ENCODE peak calls at places on chromosome 18, in four cellular contexts. D is IMR-90, Q is neuronal stem cell, N is fibroblast of lung. F is an unnamed sample. For H3K9me3 and H3K4me1, the result is how much of the 10 kb centered on the place peaks cover.

GRCh38 chr18:32760391-32760790 is 12.4 kb downstream of the KLHL14 start:
- DNase-seq in N (no peak), Q (no peak), D (no peak), F (no peak)

GRCh38 chr18:64405161-64405560 is 256.3 kb upstream of the LINC00305 start:
- DNase-seq in N (peak), D (peak), Q (no peak), F (no peak)

GRCh38 chr18:64518191-64518590 is 369.3 kb upstream of the LINC00305 start:
- DNase-seq in Q (no peak), D (no peak), N (no peak), F (no peak)

GRCh38 chr18:7566244-7566586 is 901 bp upstream of the PTPRM start:
- DNase-seq in Q (no peak), N (peak), D (no peak), F (no peak)

GRCh38 chr18:24727685-24728084 is 267.2 kb downstream of the HRH4 start:
- DNase-seq in Q (no peak), D (no peak), N (no peak), F (no peak)

GRCh38 chr18:53551868-53552426 is 672.5 kb downstream of the MBD2 start:
- DNase-seq in N (no peak), Q (no peak), D (no peak), F (no peak)

GRCh38 chr18:24466766-24467165 is 6.3 kb downstream of the HRH4 start:
- DNase-seq in Q (no peak), D (no peak), N (no peak), F (no peak)

GRCh38 chr18:25038261-25038660 is 313.7 kb downstream of the ZNF521 start:
- DNase-seq in Q (peak), N (no peak), D (no peak), F (no peak)

GRCh38 chr18:54183390-54183789 is 41.1 kb downstream of the MBD2 start:
- DNase-seq in Q (no peak), D (no peak), N (no peak), F (no peak)

GRCh38 chr18:51051105-51051712 is 21.2 kb downstream of the SMAD4 start:
- DNase-seq in N (peak), D (peak), Q (peak), F (no peak)

GRCh38 chr18:568731-569130 is 11.4 kb upstream of the CETN1 start:
- DNase-seq in N (no peak), D (no peak), Q (no peak), F (no peak)

GRCh38 chr18:28198588-28198987 is 21.7 kb upstream of the CDH2 start:
- DNase-seq in N (no peak), Q (no peak), D (no peak), F (no peak)

GRCh38 chr18:79690071-79690470 is 10.5 kb downstream of the CTDP1 start:
- DNase-seq in N (no peak), Q (no peak), D (no peak), F (no peak)

GRCh38 chr18:12574494-12575185 is 83.3 kb downstream of the SPIRE1 start:
- DNase-seq in Q (no peak), D (peak), N (peak), F (no peak)

GRCh38 chr18:11323359-11323819 is 174.0 kb upstream of the PIEZO2 start:
- DNase-seq in N (peak), Q (no peak), D (peak), F (no peak)

GRCh38 chr18:79755496-79756142 is 42.1 kb upstream of the KCNG2 start:
- DNase-seq in Q (no peak), D (no peak), N (no peak), F (no peak)

GRCh38 chr18:41871229-41872000 is 83.6 kb upstream of the PIK3C3 start:
- DNase-seq in N (no peak), D (no peak), Q (no peak), F (no peak)

GRCh38 chr18:62341423-62341920 is 16.4 kb downstream of the TNFRSF11A start:
- DNase-seq in N (no peak), D (no peak), Q (no peak), F (no peak)

GRCh38 chr18:44682181-44682870 is 1.6 kb downstream of the SETBP1 start:
- DNase-seq in D (no peak), N (no peak), Q (peak), F (no peak)

GRCh38 chr18:51498085-51498855 is 300.8 kb upstream of the MEX3C start:
- DNase-seq in D (no peak), N (no peak), Q (no peak), F (no peak)

GRCh38 chr18:34222025-34222395 is 2.7 kb downstream of the NOL4 start:
- DNase-seq in Q (no peak), N (no peak), D (no peak), F (no peak)

GRCh38 chr18:52236134-52236533 is 103.9 kb upstream of the DCC start:
- DNase-seq in D (no peak), Q (no peak), N (peak), F (no peak)

GRCh38 chr18:48292787-48293409 is 116.3 kb downstream of the ZBTB7C start:
- DNase-seq in Q (no peak), D (no peak), N (no peak), F (no peak)

GRCh38 chr18:44325903-44326650 is 354.6 kb upstream of the SETBP1 start:
- DNase-seq in D (peak), Q (peak), N (peak), F (peak)

GRCh38 chr18:74050807-74051206 is 96.8 kb downstream of the FBXO15 start:
- DNase-seq in N (no peak), Q (no peak), D (no peak), F (no peak)

GRCh38 chr18:48137354-48138208 is 207.1 kb upstream of the SMAD2 start:
- DNase-seq in N (no peak), Q (no peak), D (no peak), F (no peak)

GRCh38 chr18:39624934-39625333 is 2059.3 kb upstream of the CELF4 start:
- DNase-seq in D (peak), Q (no peak), N (peak), F (no peak)

GRCh38 chr18:49206717-49207116 is 253.7 kb downstream of the DYM start:
- DNase-seq in N (peak), Q (no peak), D (peak), F (no peak)

GRCh38 chr18:32612651-32613050 is 142.0 kb upstream of the GAREM1 start:
- DNase-seq in N (peak), Q (no peak), D (no peak), F (no peak)

GRCh38 chr18:49026501-49027378 is 76.0 kb upstream of the SMAD7 start:
- DNase-seq in Q (no peak), D (no peak), N (no peak), F (no peak)

DNA sequence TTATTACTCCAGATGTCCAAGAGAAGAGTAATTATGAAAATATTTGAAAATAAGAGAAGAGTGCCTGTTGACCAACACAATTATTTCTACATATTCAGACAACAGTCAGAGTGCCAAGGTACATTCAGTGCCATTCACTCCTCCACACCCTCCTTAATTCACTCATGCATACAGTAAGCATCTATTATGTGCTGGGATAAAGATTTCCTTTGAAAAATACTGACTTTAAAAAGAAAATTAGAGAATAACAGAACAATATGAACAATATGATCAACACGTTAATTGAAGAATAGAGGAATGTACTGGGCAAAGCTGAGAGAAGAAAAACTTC is 203.6 kb downstream of the L3MBTL4 start:
- DNase-seq in Q (no peak), D (no peak), N (no peak), F (no peak)
- H3K27ac ChIP-seq in Q (no peak), D (no peak), N (no peak), F (no peak)

GRCh38 chr18:71994273-71994672 is 549.9 kb downstream of the CBLN2 start:
- DNase-seq in N (no peak), Q (no peak), D (no peak), F (no peak)

GRCh38 chr18:71995895-71996443 is 548.2 kb downstream of the CBLN2 start:
- DNase-seq in Q (no peak), N (no peak), D (no peak), F (no peak)

DNA sequence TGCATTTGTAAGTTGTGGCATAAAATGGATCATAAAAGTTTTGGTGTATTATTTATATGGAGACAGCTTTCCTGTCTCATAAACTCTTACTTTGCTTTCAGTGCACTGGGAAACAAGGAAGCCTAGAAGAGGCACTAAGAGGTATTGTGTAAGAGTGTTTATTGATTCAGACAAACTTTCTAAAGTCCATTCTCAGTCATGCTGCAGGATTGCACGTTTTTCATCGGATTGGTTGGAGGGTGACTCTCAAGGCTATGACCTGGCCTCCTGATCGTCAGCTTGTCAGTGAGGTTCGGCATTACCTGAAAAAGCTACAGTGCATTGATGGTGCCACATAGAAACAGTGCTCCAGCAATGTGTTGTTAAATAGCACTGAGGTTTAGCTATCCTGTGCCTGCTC is 545.6 kb downstream of the CBLN2 start:
- DNase-seq in D (no peak), Q (no peak), N (no peak), F (no peak)
- H3K9me3 ChIP-seq in D (under half), Q (under half), N (under half), F (under half)

GRCh38 chr18:58544616-58545337 is 84.1 kb downstream of the ALPK2 start:
- DNase-seq in N (peak), Q (no peak), D (no peak), F (no peak)
- H3K4me1 ChIP-seq in N (under half), Q (under half), D (under half), F (under half)

DNA sequence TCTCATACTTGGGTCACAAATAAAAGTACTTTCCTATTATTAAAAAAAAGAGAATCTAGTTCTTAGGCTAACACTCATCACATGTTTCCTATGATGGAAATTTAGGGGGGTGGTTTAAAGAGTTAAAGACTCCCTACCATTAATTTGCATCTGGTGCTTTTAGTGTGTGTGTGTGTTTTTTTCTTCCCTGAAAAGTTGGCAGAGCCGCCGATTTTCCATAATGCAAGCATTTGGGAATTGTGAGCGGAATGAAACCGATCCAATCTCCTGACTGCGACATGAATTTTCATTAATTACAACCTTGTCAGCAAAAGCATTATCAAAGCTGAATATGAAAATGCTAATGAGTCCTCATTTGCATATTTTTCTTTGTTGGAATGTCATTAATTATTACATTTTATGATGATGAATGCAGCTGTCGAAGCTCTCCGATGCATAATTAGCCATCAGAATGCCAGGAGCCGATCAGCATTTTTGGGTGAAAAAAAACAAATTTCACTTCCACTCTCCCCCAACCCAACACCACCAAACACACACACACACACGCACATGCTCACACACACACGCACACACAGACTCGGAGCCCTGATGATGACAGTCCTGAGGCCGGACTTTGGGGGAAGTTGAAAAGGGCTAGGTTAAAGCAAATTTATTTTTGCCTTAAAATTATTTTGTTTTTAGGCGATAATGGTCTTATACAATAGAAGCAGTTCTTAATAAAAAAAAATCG is 165.4 kb downstream of the TCF4 start:
- DNase-seq in Q (no peak), N (peak), D (peak), F (no peak)
- H3K27ac ChIP-seq in Q (no peak), N (peak), D (peak), F (no peak)

GRCh38 chr18:35256947-35257346 is 16.1 kb downstream of the ZNF397 start:
- DNase-seq in Q (no peak), N (no peak), D (no peak), F (no peak)

GRCh38 chr18:35253655-35254287 is 12.9 kb downstream of the ZNF397 start:
- DNase-seq in N (no peak), Q (no peak), D (no peak), F (no peak)

GRCh38 chr18:35247412-35248249 is 6.8 kb downstream of the ZNF397 start:
- DNase-seq in N (no peak), Q (no peak), D (no peak), F (no peak)

GRCh38 chr18:35248429-35248828 is 7.6 kb downstream of the ZNF397 start:
- DNase-seq in N (no peak), D (no peak), Q (no peak), F (no peak)

DNA sequence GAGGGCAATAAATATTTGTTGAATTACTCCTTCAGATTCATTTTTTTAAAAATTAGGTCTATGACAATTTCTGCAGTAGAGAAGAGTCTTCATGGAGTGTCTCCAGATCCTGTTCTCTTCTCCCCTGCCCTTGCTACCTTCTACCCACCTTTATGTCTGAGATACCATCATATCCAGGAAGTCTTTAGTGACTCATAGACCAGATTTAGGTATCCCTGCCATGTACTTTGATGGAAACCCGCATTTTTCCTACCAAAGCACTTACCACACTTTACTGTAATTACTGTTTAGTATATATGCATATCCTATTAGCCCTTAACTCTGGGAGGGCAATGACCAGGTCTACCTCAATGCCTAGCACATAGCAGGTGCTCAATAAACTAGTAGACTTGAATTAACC is 11.6 kb downstream of the ZNF397 start:
- DNase-seq in Q (no peak), N (no peak), D (no peak), F (no peak)
- H3K9me3 ChIP-seq in Q (under half), N (under half), D (under half), F (under half)

GRCh38 chr18:46013484-46014189 is 46.5 kb upstream of the EPG5 start:
- DNase-seq in Q (no peak), D (no peak), N (no peak), F (no peak)
- H3K4me1 ChIP-seq in Q (under half), D (under half), N (under half), F (under half)

DNA sequence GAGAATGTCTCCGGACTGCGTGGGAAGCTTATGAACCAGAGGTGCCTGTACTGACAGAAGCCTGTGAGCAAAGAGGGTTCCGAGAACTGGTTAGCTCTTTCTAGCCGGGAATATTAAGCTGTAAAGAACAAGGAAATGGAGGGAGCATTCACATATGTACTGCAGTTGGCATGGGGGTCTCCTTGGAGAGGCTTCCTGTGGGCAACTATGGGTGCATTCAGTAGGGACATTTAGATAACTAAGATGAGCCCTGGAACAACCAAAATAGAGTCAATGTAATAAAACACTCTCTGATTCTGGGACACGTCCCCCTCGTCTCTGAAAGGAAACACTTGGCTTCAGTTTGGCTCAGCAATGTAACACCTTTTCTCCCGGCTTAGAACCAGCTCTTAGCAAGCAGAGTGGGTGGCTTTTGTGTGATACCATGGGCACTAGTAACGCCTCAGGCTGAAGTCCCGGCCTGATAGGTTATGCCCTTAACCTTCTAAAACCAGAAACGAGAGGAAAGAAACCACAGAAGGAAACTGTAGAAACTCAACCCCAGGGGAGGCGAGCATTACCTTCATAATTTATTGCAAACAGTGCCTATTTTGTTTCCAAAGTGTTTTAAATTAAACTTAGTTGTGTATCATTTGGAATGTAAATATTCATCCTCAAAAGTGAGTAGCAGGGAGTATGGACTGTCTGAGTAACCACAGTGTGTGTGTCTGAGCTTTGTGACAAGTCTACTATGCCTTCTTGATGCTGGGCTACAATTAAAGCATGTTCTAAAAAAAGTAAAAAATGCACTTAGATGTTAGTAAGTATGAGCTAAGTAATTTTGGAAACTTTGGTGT is 48.9 kb upstream of the LPIN2 start:
- DNase-seq in N (no peak), Q (no peak), D (peak), F (no peak)
- H3K27ac ChIP-seq in N (no peak), Q (no peak), D (no peak), F (no peak)

GRCh38 chr18:36051760-36052159 is 15.6 kb downstream of the RPRD1A start:
- DNase-seq in N (no peak), D (no peak), Q (no peak), F (no peak)
- H3K9me3 ChIP-seq in N (under half), D (under half), Q (under half), F (under half)

GRCh38 chr18:9831723-9832199 is 54.0 kb upstream of the TXNDC2 start:
- DNase-seq in N (no peak), D (no peak), Q (no peak), F (no peak)
- H3K4me1 ChIP-seq in N (under half), D (under half), Q (under half), F (under half)

GRCh38 chr18:22203892-22204536 is 34.6 kb downstream of the GATA6 start:
- DNase-seq in D (no peak), Q (no peak), N (no peak), F (no peak)
- H3K27ac ChIP-seq in D (no peak), Q (no peak), N (no peak), F (no peak)